ENCODE peak calls at places on chromosomes 3 and 15, in five cellular contexts. J is iPS DF 6.9; K is CD8-positive, alpha-beta T cell; F is adrenal gland; R is A549. S is an unnamed sample. For H3K4me1, the result is how much of the 10 kb centered on the place peaks cover.

GRCh38 chr15:74497584-74497983 is 36.6 kb upstream of the UBL7 start:
- DNase-seq in F (no peak), R (no peak), K (no peak), J (no peak), S (no peak)

GRCh38 chr3:120726784-120727183 is 15.5 kb downstream of the RABL3 start:
- DNase-seq in F (no peak), K (no peak), J (no peak), R (no peak), S (no peak)

GRCh38 chr3:10194328-10195071 is 29.8 kb downstream of the IRAK2 start:
- DNase-seq in F (peak), K (peak), J (no peak), R (no peak), S (no peak)

GRCh38 chr3:64134882-64135281 is 90.4 kb downstream of the PRICKLE2 start:
- DNase-seq in F (no peak), K (no peak), J (no peak), R (no peak), S (no peak)

GRCh38 chr3:105745046-105745445 is 123.8 kb downstream of the CBLB start:
- DNase-seq in F (no peak), R (no peak), K (no peak), J (no peak), S (no peak)

GRCh38 chr3:195889843-195890407 is 18.4 kb downstream of the TNK2 start:
- DNase-seq in R (no peak), J (no peak), F (no peak), K (no peak), S (no peak)

GRCh38 chr3:155497930-155498647 is 204.6 kb upstream of the STRIT1 start:
- DNase-seq in R (peak), F (no peak), K (no peak), J (no peak), S (no peak)

GRCh38 chr3:142319094-142319493 is 93.7 kb upstream of the GK5 start:
- DNase-seq in F (no peak), R (no peak), J (no peak), K (no peak), S (no peak)

GRCh38 chr3:55519016-55519415 is 31.9 kb upstream of the WNT5A start:
- DNase-seq in F (no peak), K (no peak), R (no peak), J (no peak), S (no peak)

GRCh38 chr15:36407647-36408046 is 171.8 kb upstream of the CDIN1 start:
- DNase-seq in R (no peak), J (no peak), F (no peak), K (no peak), S (no peak)

GRCh38 chr3:56988874-56989433 is 71.5 kb upstream of the SPATA12 start:
- DNase-seq in J (peak), K (peak), F (peak), R (peak), S (no peak)
- H3K4me1 ChIP-seq in J (under half), K (under half), F (under half), R (under half), S (under half)

GRCh38 chr15:58573270-58573669 is 141.5 kb downstream of the LIPC start:
- DNase-seq in F (no peak), K (no peak), R (no peak), J (no peak), S (no peak)

GRCh38 chr15:58572521-58572920 is 140.7 kb downstream of the LIPC start:
- DNase-seq in K (no peak), R (no peak), F (no peak), J (no peak), S (no peak)

GRCh38 chr15:58574612-58575011 is 142.8 kb downstream of the LIPC start:
- DNase-seq in R (peak), J (no peak), K (no peak), F (no peak), S (no peak)

GRCh38 chr15:58575045-58575786 is 143.4 kb downstream of the LIPC start:
- DNase-seq in K (no peak), F (no peak), J (no peak), R (no peak), S (no peak)

GRCh38 chr15:58576657-58577056 is 144.9 kb downstream of the LIPC start:
- DNase-seq in R (no peak), J (no peak), F (no peak), K (no peak), S (no peak)
- H3K4me3 ChIP-seq in R (no peak), J (no peak), F (no peak), K (no peak), S (no peak)

GRCh38 chr3:125000661-125001060 is 55.1 kb downstream of the HEG1 start:
- DNase-seq in F (no peak), R (no peak), K (no peak), J (no peak), S (no peak)
- H3K4me1 ChIP-seq in F (under half), R (under half), K (under half), J (under half), S (under half)

GRCh38 chr3:194690501-194691372 is 5.1 kb downstream of the FAM43A start:
- DNase-seq in R (no peak), K (no peak), F (no peak), J (no peak), S (no peak)
- H3K4me3 ChIP-seq in R (no peak), K (no peak), F (no peak), J (no peak), S (no peak)

DNA sequence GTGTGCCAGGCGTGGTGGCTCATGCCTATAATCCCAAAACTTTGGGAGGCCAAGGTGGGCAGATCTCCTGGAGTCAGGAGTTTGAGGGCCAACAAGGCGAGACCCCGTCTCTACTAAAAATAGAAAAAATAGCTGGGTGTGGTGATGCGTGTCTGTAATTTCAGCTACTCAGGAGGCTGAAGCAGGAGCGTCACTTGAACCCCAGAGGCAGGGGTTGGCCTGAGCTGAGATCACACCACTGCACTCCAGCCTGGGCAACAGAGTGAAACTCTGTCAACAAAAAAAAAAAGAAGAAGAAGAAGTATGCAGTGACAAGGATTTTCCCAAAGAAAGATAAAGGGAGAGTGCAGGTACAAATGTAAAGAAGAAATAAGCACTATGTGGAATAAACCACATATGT is 296.5 kb upstream of the PROK2 start:
- DNase-seq in K (no peak), J (no peak), F (no peak), R (no peak), S (no peak)
- H3K4me1 ChIP-seq in K (under half), J (under half), F (under half), R (under half), S (under half)

DNA sequence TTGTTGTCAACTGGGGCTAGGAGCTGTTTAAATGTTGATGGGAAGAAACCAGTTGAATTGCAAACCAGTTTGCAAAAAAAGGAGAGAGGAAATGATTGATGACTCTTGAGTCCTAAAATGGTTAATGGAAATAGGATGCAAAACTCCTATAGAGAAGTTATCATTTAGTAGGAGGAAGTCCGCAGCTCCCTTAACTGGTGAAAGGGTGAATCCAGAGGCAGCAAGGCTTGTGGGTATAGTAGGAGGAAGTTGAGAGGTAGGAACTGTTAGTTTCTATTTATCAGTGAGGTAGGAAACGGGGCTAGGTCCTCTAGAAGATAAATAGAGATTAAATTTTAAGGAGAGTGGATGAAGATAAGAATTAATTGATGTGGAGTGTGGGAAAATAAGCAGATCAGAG is 15.4 kb downstream of the IREB2 start:
- DNase-seq in J (no peak), F (no peak), R (no peak), K (no peak), S (no peak)
- H3K4me3 ChIP-seq in J (no peak), F (no peak), R (no peak), K (no peak), S (no peak)

DNA sequence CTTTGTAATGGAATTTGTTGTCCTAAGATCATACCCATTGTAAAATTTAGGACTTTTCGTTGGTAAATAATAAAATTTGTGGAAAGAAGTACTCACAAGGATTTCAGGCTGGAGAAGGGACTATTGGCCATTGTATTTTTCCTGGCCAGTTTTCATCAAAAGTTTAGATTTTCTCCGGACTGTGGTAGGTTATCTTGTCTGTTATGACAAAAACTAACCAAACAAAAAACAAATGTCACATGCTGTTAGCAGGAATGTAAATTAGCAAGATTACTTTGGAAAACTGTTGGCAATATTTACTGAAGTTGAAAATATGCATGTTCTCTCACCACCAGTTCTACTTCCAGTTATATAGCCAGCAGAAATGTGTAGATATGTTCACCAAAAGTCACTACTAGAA is 27.8 kb downstream of the PDE8A start:
- DNase-seq in K (no peak), F (no peak), J (no peak), R (no peak), S (no peak)
- H3K4me1 ChIP-seq in K (under half), F (half or more), J (under half), R (half or more), S (half or more)

GRCh38 chr3:128054363-128054762 is 2.1 kb downstream of the SEC61A1 start:
- DNase-seq in J (no peak), K (no peak), R (no peak), F (peak), S (no peak)
- H3K4me3 ChIP-seq in J (no peak), K (no peak), R (peak), F (no peak), S (peak)